ENCODE peak calls at places on chromosomes 16 and 17, in nine cellular contexts. K, Q, Y, V, F, N, R, Z and L are unnamed samples.
A peak's percentile ranks its signal among the peaks of the same experiment; 100 is the strongest.

GRCh38 chr16:53984936-53985335 is 281.0 kb downstream of the FTO start:
- DNase-seq in K (no peak), Q (no peak), Y (no peak), V (no peak), F (no peak), N (no peak), R (no peak), Z (no peak), L (no peak)

GRCh38 chr17:60390881-60391418 is 983 bp downstream of the USP32 start:
- DNase-seq in K (peak; percentile 15), Q (peak; percentile 68), Y (no peak), V (no peak), F (no peak), N (peak; percentile 53), R (peak; percentile 39), Z (peak; percentile 26), L (peak; percentile 59)

GRCh38 chr16:8178271-8178670 is 412.0 kb downstream of the TMEM114 start:
- DNase-seq in K (no peak), Q (no peak), Y (no peak), V (no peak), F (no peak), N (no peak), R (no peak), Z (no peak), L (no peak)

GRCh38 chr16:56866955-56867830 is 2.2 kb downstream of the SLC12A3 start:
- DNase-seq in K (peak; percentile 54), Q (peak; percentile 80), Y (no peak), V (peak; percentile 19), F (no peak), N (peak; percentile 58), R (peak; percentile 27), Z (peak; percentile 81), L (no peak)

GRCh38 chr17:3864534-3864933 is 18.5 kb upstream of the NCBP3 start:
- DNase-seq in K (no peak), Q (no peak), Y (no peak), V (no peak), F (no peak), N (no peak), R (no peak), Z (no peak), L (no peak)

GRCh38 chr17:80096531-80097306 is 4.7 kb upstream of the GAA start:
- DNase-seq in K (no peak), Q (no peak), Y (no peak), V (no peak), F (no peak), N (no peak), R (no peak), Z (no peak), L (no peak)

GRCh38 chr17:57678393-57678792 is 66.7 kb downstream of the CCDC182 start:
- DNase-seq in K (no peak), Q (no peak), Y (peak; percentile 1), V (no peak), F (no peak), N (no peak), R (no peak), Z (no peak), L (no peak)

GRCh38 chr17:59620518-59621259 is 994 bp downstream of the CLTC start:
- DNase-seq in K (peak; percentile 22), Q (peak; percentile 68), Y (peak; percentile 17), V (peak; percentile 19), F (peak; percentile 48), N (peak; percentile 50), R (no peak), Z (peak; percentile 84), L (no peak)

GRCh38 chr16:85759631-85760419 is 8.9 kb upstream of the C16orf74 start:
- DNase-seq in K (peak; percentile 33), Q (peak; percentile 20), Y (no peak), V (no peak), F (no peak), N (peak; percentile 27), R (no peak), Z (peak; percentile 43), L (no peak)

GRCh38 chr17:30336369-30337171 is 2.7 kb upstream of the TMIGD1 start:
- DNase-seq in K (peak; percentile 20), Q (peak; percentile 62), Y (no peak), V (peak; percentile 46), F (peak; percentile 57), N (peak; percentile 73), R (peak; percentile 56), Z (peak; percentile 79), L (no peak)

GRCh38 chr16:80973991-80974390 is 32.7 kb downstream of the CMC2 start:
- DNase-seq in K (no peak), Q (peak; percentile 25), Y (no peak), V (no peak), F (no peak), N (peak; percentile 42), R (no peak), Z (no peak), L (no peak)

GRCh38 chr16:4649744-4650442 is 25.3 kb downstream of the MGRN1 start:
- DNase-seq in K (no peak), Q (no peak), Y (no peak), V (no peak), F (no peak), N (no peak), R (no peak), Z (no peak), L (no peak)

GRCh38 chr17:49547566-49547965 is 28.1 kb upstream of the NXPH3 start:
- DNase-seq in K (no peak), Q (no peak), Y (no peak), V (no peak), F (no peak), N (no peak), R (no peak), Z (no peak), L (no peak)

GRCh38 chr17:62668091-62668804 is 40.8 kb downstream of the MRC2 start:
- DNase-seq in K (no peak), Q (peak; percentile 45), Y (no peak), V (no peak), F (no peak), N (peak; percentile 26), R (no peak), Z (peak; percentile 76), L (peak; percentile 41)

GRCh38 chr17:78112508-78113471 is 15.8 kb downstream of the TMC6 start:
- DNase-seq in K (peak; percentile 91), Q (peak; percentile 59), Y (peak; percentile 76), V (peak; percentile 76), F (peak; percentile 76), N (peak; percentile 39), R (no peak), Z (peak; percentile 85), L (peak; percentile 95)

GRCh38 chr16:51152691-51153261 is 1.7 kb upstream of the SALL1 start:
- DNase-seq in K (no peak), Q (peak; percentile 80), Y (peak; percentile 37), V (no peak), F (no peak), N (peak; percentile 35), R (no peak), Z (no peak), L (no peak)

GRCh38 chr16:63945805-63946204 is 1176.1 kb downstream of the CDH11 start:
- DNase-seq in K (no peak), Q (peak; percentile 49), Y (no peak), V (no peak), F (no peak), N (no peak), R (no peak), Z (no peak), L (no peak)

GRCh38 chr17:6755731-6756184 is at the start of gene XAF1:
- DNase-seq in K (no peak), Q (peak; percentile 79), Y (peak; percentile 45), V (peak; percentile 30), F (peak; percentile 49), N (no peak), R (peak; percentile 2), Z (peak; percentile 35), L (no peak)

GRCh38 chr17:48382989-48383388 is 47.0 kb downstream of the SKAP1 start:
- DNase-seq in K (no peak), Q (peak; percentile 13), Y (no peak), V (no peak), F (no peak), N (peak; percentile 2), R (no peak), Z (no peak), L (no peak)

GRCh38 chr17:79843917-79844815 is 4.9 kb upstream of the CBX4 start:
- DNase-seq in K (peak; percentile 65), Q (peak; percentile 87), Y (peak; percentile 59), V (no peak), F (no peak), N (no peak), R (peak; percentile 60), Z (peak; percentile 59), L (peak; percentile 90)

GRCh38 chr17:81097943-81098308 is 63.0 kb downstream of the BAIAP2 start:
- DNase-seq in K (no peak), Q (peak; percentile 76), Y (no peak), V (no peak), F (no peak), N (peak; percentile 95), R (peak; percentile 67), Z (no peak), L (peak; percentile 86)

GRCh38 chr17:2108170-2108569 is 53.3 kb downstream of the HIC1 start:
- DNase-seq in K (no peak), Q (peak; percentile 54), Y (no peak), V (no peak), F (no peak), N (no peak), R (no peak), Z (no peak), L (no peak)

GRCh38 chr17:82831818-82832200 is 8.0 kb downstream of the ZNF750 start:
- DNase-seq in K (no peak), Q (no peak), Y (no peak), V (no peak), F (no peak), N (no peak), R (no peak), Z (no peak), L (peak; percentile 57)

GRCh38 chr17:35973333-35974260 is 7.7 kb downstream of the CCL16 start:
- DNase-seq in K (no peak), Q (peak; percentile 36), Y (no peak), V (no peak), F (no peak), N (no peak), R (no peak), Z (peak; percentile 36), L (no peak)

GRCh38 chr17:29291163-29291752 is 2.7 kb downstream of the NUFIP2 start:
- DNase-seq in K (peak; percentile 27), Q (peak; percentile 83), Y (no peak), V (peak; percentile 23), F (no peak), N (peak; percentile 82), R (peak; percentile 66), Z (peak; percentile 90), L (no peak)

GRCh38 chr16:1449201-1449788 is 4.9 kb upstream of the CCDC154 start:
- DNase-seq in K (no peak), Q (no peak), Y (no peak), V (no peak), F (no peak), N (no peak), R (no peak), Z (no peak), L (no peak)

GRCh38 chr16:31242197-31242596 is 17.6 kb upstream of the ITGAM start:
- DNase-seq in K (no peak), Q (peak; percentile 23), Y (no peak), V (no peak), F (no peak), N (no peak), R (peak; percentile 13), Z (no peak), L (no peak)